ENCODE peak calls at places on chromosomes 5 and 9, in four cellular contexts. N is naive thymus-derived CD8-positive, alpha-beta T cell; H is AG09319; C is left ventricle myocardium superior. W is an unnamed sample.

GRCh38 chr5:65305913-65306312 is 175.8 kb downstream of the ADAMTS6 start:
- DNase-seq in C (no peak), H (no peak), N (no peak), W (no peak)

GRCh38 chr5:78649816-78650561 is 1.4 kb upstream of the LHFPL2 start:
- DNase-seq in N (no peak), C (no peak), H (no peak), W (no peak)

GRCh38 chr9:124205686-124206352 is 51.9 kb upstream of the NEK6 start:
- DNase-seq in N (no peak), C (no peak), H (no peak), W (no peak)

GRCh38 chr5:98193921-98194760 is 579.3 kb upstream of the RGMB start:
- DNase-seq in C (no peak), N (no peak), H (no peak), W (no peak)

GRCh38 chr5:8633706-8634105 is 764.8 kb downstream of the MTRR start:
- DNase-seq in H (peak; percentile 45), C (no peak), N (no peak), W (no peak)

GRCh38 chr5:90553711-90554110 is 4.9 kb upstream of the ADGRV1 start:
- DNase-seq in H (no peak), N (no peak), C (no peak), W (no peak)

GRCh38 chr9:98317134-98317857 is 61.8 kb upstream of the TBC1D2 start:
- DNase-seq in H (no peak), N (no peak), C (no peak), W (no peak)

GRCh38 chr5:171342362-171343111 is 33.5 kb downstream of the TLX3 start:
- DNase-seq in H (peak; percentile 27), C (no peak), N (no peak), W (peak; percentile 31)

GRCh38 chr9:16138961-16139441 is 586.2 kb downstream of the CCDC171 start:
- DNase-seq in H (peak; percentile 22), N (no peak), C (peak; percentile 66), W (no peak)

GRCh38 chr9:93950619-93951601 is 4.2 kb downstream of the BARX1 start:
- DNase-seq in N (no peak), H (no peak), C (no peak), W (no peak)

GRCh38 chr9:116525611-116526010 is 161.5 kb upstream of the TRIM32 start:
- DNase-seq in N (no peak), H (no peak), C (no peak), W (no peak)

GRCh38 chr9:123607987-123608565 is 252.1 kb downstream of the CRB2 start:
- DNase-seq in H (no peak), C (no peak), N (no peak), W (no peak)

GRCh38 chr9:135751501-135751900 is 49.5 kb downstream of the KCNT1 start:
- DNase-seq in H (no peak), C (no peak), N (no peak), W (no peak)